ENCODE peak calls at places on chromosomes 4 and X, in six cellular contexts. N is cardiac muscle cell; L is DMS153; K is CD8-positive, alpha-beta memory T cell; Z is tibial artery; P is NCI-H2081. V is an unnamed sample.

GRCh38 chrX:69968956-69969355 is 80.8 kb downstream of the AWAT2 start:
- DNase-seq in N (no peak), L (no peak), K (no peak), Z (no peak), P (no peak), V (no peak)

GRCh38 chr4:137519406-137519805 is 12.9 kb downstream of the PCDH18 start:
- DNase-seq in N (no peak), L (no peak), K (no peak), Z (no peak), P (no peak), V (peak)

GRCh38 chr4:1401409-1402020 is 4.7 kb downstream of the NKX1-1 start:
- DNase-seq in N (no peak), L (no peak), K (no peak), Z (peak), P (no peak), V (no peak)

GRCh38 chr4:16498978-16499377 is 272.7 kb upstream of the TAPT1 start:
- DNase-seq in N (no peak), L (no peak), K (no peak), Z (no peak), P (no peak), V (no peak)

GRCh38 chrX:7068939-7069367 is 78.6 kb upstream of the STS start:
- DNase-seq in N (peak), L (no peak), K (no peak), Z (no peak), P (no peak), V (peak)

GRCh38 chr4:17316566-17316965 is 195.3 kb downstream of the QDPR start:
- DNase-seq in N (no peak), L (no peak), K (no peak), Z (no peak), P (no peak), V (no peak)

GRCh38 chr4:99943904-99944437 is 2.4 kb downstream of the DNAJB14 start:
- DNase-seq in N (no peak), L (no peak), K (no peak), Z (no peak), P (no peak), V (no peak)

GRCh38 chr4:76781698-76782595 is 116.0 kb downstream of the SOWAHB start:
- DNase-seq in N (no peak), L (peak), K (no peak), Z (no peak), P (no peak), V (no peak)

GRCh38 chr4:17562157-17562556 is 14.8 kb upstream of the LAP3 start:
- DNase-seq in N (peak), L (no peak), K (no peak), Z (no peak), P (no peak), V (no peak)

GRCh38 chrX:46587158-46587557 is 13.6 kb downstream of the CHST7 start:
- DNase-seq in N (no peak), L (no peak), K (no peak), Z (no peak), P (no peak), V (peak)

GRCh38 chr4:76515975-76516853 is 81.2 kb downstream of the SHROOM3 start:
- DNase-seq in N (no peak), L (no peak), K (no peak), Z (no peak), P (no peak), V (no peak)

GRCh38 chr4:158670975-158671664 is 567 bp downstream of the C4orf46 start:
- DNase-seq in N (peak), L (peak), K (peak), Z (peak), P (peak), V (peak)

GRCh38 chr4:88169298-88169697 is 10.9 kb upstream of the ABCG2 start:
- DNase-seq in N (no peak), L (no peak), K (no peak), Z (no peak), P (no peak), V (no peak)

GRCh38 chr4:122759639-122760310 is 27.3 kb downstream of the BBS12 start:
- DNase-seq in N (no peak), L (no peak), K (no peak), Z (no peak), P (no peak), V (peak)

GRCh38 chr4:55435136-55435535 is 39.4 kb downstream of the TMEM165 start:
- DNase-seq in N (peak), L (no peak), K (no peak), Z (no peak), P (no peak), V (peak)

GRCh38 chr4:118884716-118885115 is 3.9 kb upstream of the SYNPO2 start:
- DNase-seq in N (no peak), L (no peak), K (no peak), Z (no peak), P (no peak), V (no peak)

GRCh38 chrX:16828126-16828908 is 41.8 kb downstream of the RBBP7 start:
- DNase-seq in N (no peak), L (no peak), K (no peak), Z (no peak), P (no peak), V (peak)

GRCh38 chr4:124862261-124862660 is 149.7 kb upstream of the ANKRD50 start:
- DNase-seq in N (no peak), L (no peak), K (no peak), Z (no peak), P (no peak), V (no peak)